ENCODE peak calls at places on chromosomes 16 and 17, in eight cellular contexts. E is fibroblast of the aortic adventitia, C is kidney epithelial cell, G is thoracic aorta, J is brain microvascular endothelial cell, D is cardiac muscle cell, L is lower leg skin, K is BJ. N is an unnamed sample.

GRCh38 chr17:66272699-66273390 is 29.6 kb upstream of the PRKCA start:
- DNase-seq in E (peak), C (peak), G (peak), J (peak), D (no peak), L (no peak), K (peak), N (peak)

GRCh38 chr17:20310481-20310880 is 156.9 kb downstream of the LGALS9B start:
- DNase-seq in E (no peak), C (no peak), G (no peak), J (no peak), D (no peak), L (no peak), K (no peak), N (no peak)

GRCh38 chr16:27539120-27539519 is 10.6 kb downstream of the GTF3C1 start:
- DNase-seq in E (no peak), C (no peak), G (no peak), J (no peak), D (no peak), L (no peak), K (no peak), N (no peak)

GRCh38 chr17:57577751-57578607 is 167.1 kb downstream of the CCDC182 start:
- DNase-seq in E (peak), C (no peak), G (no peak), J (peak), D (no peak), L (peak), K (no peak), N (peak)

GRCh38 chr17:68867759-68868516 is 87.3 kb downstream of the ABCA8 start:
- DNase-seq in E (no peak), C (no peak), G (no peak), J (no peak), D (no peak), L (no peak), K (no peak), N (no peak)

GRCh38 chr16:4505356-4506153 is 29.4 kb downstream of the HMOX2 start:
- DNase-seq in E (no peak), C (no peak), G (no peak), J (no peak), D (no peak), L (no peak), K (no peak), N (no peak)

GRCh38 chr17:12953126-12953525 is 64.7 kb downstream of the ELAC2 start:
- DNase-seq in E (no peak), C (no peak), G (no peak), J (no peak), D (no peak), L (no peak), K (no peak), N (no peak)

GRCh38 chr17:2282297-2282873 is 21.2 kb downstream of the SMG6 start:
- DNase-seq in E (peak), C (no peak), G (no peak), J (peak), D (peak), L (no peak), K (no peak), N (peak)

GRCh38 chr16:86048882-86049585 is 150.1 kb downstream of the IRF8 start:
- DNase-seq in E (no peak), C (no peak), G (no peak), J (no peak), D (no peak), L (no peak), K (no peak), N (no peak)

GRCh38 chr17:82911822-82912221 is 72.0 kb upstream of the ZNF750 start:
- DNase-seq in E (no peak), C (no peak), G (no peak), J (no peak), D (no peak), L (no peak), K (no peak), N (no peak)

GRCh38 chr17:77352996-77353395 is 212.2 kb downstream of the SEC14L1 start:
- DNase-seq in E (no peak), C (no peak), G (no peak), J (no peak), D (no peak), L (peak), K (no peak), N (no peak)

GRCh38 chr17:67289174-67289876 is 44.3 kb upstream of the HELZ start:
- DNase-seq in E (peak), C (no peak), G (peak), J (peak), D (no peak), L (peak), K (no peak), N (peak)

GRCh38 chr17:11486726-11487310 is 111.5 kb upstream of the DNAH9 start:
- DNase-seq in E (no peak), C (no peak), G (no peak), J (no peak), D (no peak), L (no peak), K (no peak), N (no peak)

GRCh38 chr16:62261760-62262159 is 225.5 kb upstream of the CDH8 start:
- DNase-seq in E (no peak), C (no peak), G (no peak), J (no peak), D (no peak), L (no peak), K (no peak), N (no peak)

GRCh38 chr17:76088041-76088867 is 9.3 kb downstream of the ZACN start:
- DNase-seq in E (no peak), C (no peak), G (no peak), J (no peak), D (no peak), L (no peak), K (no peak), N (no peak)

GRCh38 chr16:71482569-71482968 is 6.6 kb downstream of the ZNF19 start:
- DNase-seq in E (no peak), C (no peak), G (no peak), J (no peak), D (no peak), L (no peak), K (no peak), N (no peak)

GRCh38 chr17:38549285-38549684 is 56.5 kb downstream of the SRCIN1 start:
- DNase-seq in E (no peak), C (no peak), G (no peak), J (no peak), D (no peak), L (no peak), K (no peak), N (no peak)

GRCh38 chr16:19432429-19432828 is 14.7 kb downstream of the TMC5 start:
- DNase-seq in E (no peak), C (peak), G (no peak), J (no peak), D (no peak), L (no peak), K (no peak), N (peak)

GRCh38 chr16:30185683-30186421 is 2.5 kb downstream of the CORO1A start:
- DNase-seq in E (no peak), C (no peak), G (no peak), J (no peak), D (no peak), L (no peak), K (no peak), N (no peak)

GRCh38 chr17:44209786-44210341 is 9.6 kb downstream of the UBTF start:
- DNase-seq in E (no peak), C (no peak), G (no peak), J (no peak), D (no peak), L (no peak), K (no peak), N (no peak)

GRCh38 chr17:44602390-44602789 is 45.1 kb downstream of the FZD2 start:
- DNase-seq in E (no peak), C (no peak), G (no peak), J (no peak), D (no peak), L (no peak), K (no peak), N (no peak)

GRCh38 chr17:4229627-4230026 is 34.2 kb downstream of the ANKFY1 start:
- DNase-seq in E (peak), C (no peak), G (peak), J (peak), D (peak), L (peak), K (peak), N (peak)

GRCh38 chr16:79497951-79498350 is 102.6 kb downstream of the MAF start:
- DNase-seq in E (no peak), C (no peak), G (no peak), J (no peak), D (no peak), L (no peak), K (no peak), N (no peak)

GRCh38 chr17:67617304-67617899 is 100.3 kb upstream of the NOL11 start:
- DNase-seq in E (no peak), C (no peak), G (no peak), J (no peak), D (no peak), L (no peak), K (no peak), N (no peak)

GRCh38 chr17:40331743-40332641 is 23.0 kb downstream of the RARA start:
- DNase-seq in E (peak), C (no peak), G (peak), J (no peak), D (no peak), L (no peak), K (no peak), N (peak)

GRCh38 chr17:40180694-40181093 is 3.4 kb downstream of the RAPGEFL1 start:
- DNase-seq in E (no peak), C (no peak), G (no peak), J (no peak), D (no peak), L (peak), K (no peak), N (no peak)

GRCh38 chr16:12439443-12440232 is 364.0 kb downstream of the CPPED1 start:
- DNase-seq in E (no peak), C (no peak), G (no peak), J (no peak), D (no peak), L (no peak), K (no peak), N (no peak)

GRCh38 chr17:3043737-3044365 is 19.6 kb downstream of the OR1D5 start:
- DNase-seq in E (no peak), C (no peak), G (no peak), J (no peak), D (no peak), L (no peak), K (no peak), N (no peak)

GRCh38 chr16:27355610-27356009 is 41.8 kb downstream of the IL4R start:
- DNase-seq in E (peak), C (no peak), G (no peak), J (peak), D (no peak), L (no peak), K (no peak), N (peak)

GRCh38 chr17:32275060-32276042 is 9.7 kb downstream of the RHBDL3 start:
- DNase-seq in E (peak), C (peak), G (no peak), J (peak), D (no peak), L (no peak), K (peak), N (peak)

GRCh38 chr17:38465420-38466345 is 37.4 kb downstream of the ARHGAP23 start:
- DNase-seq in E (peak), C (no peak), G (peak), J (no peak), D (no peak), L (no peak), K (peak), N (peak)

GRCh38 chr17:65305778-65306177 is 168.6 kb downstream of the RGS9 start:
- DNase-seq in E (no peak), C (no peak), G (no peak), J (no peak), D (no peak), L (no peak), K (no peak), N (no peak)

GRCh38 chr16:86827521-86827920 is 249.2 kb downstream of the FOXL1 start:
- DNase-seq in E (no peak), C (no peak), G (no peak), J (no peak), D (no peak), L (no peak), K (no peak), N (no peak)

GRCh38 chr16:10578474-10579316 is 1.7 kb downstream of the EMP2 start:
- DNase-seq in E (peak), C (no peak), G (no peak), J (no peak), D (peak), L (no peak), K (no peak), N (no peak)

GRCh38 chr16:55501549-55502322 is 7.1 kb upstream of the LPCAT2 start:
- DNase-seq in E (no peak), C (no peak), G (no peak), J (no peak), D (no peak), L (no peak), K (no peak), N (no peak)

GRCh38 chr17:50631908-50632571 is 2.6 kb upstream of the ABCC3 start:
- DNase-seq in E (no peak), C (no peak), G (no peak), J (no peak), D (no peak), L (no peak), K (no peak), N (no peak)

DNA sequence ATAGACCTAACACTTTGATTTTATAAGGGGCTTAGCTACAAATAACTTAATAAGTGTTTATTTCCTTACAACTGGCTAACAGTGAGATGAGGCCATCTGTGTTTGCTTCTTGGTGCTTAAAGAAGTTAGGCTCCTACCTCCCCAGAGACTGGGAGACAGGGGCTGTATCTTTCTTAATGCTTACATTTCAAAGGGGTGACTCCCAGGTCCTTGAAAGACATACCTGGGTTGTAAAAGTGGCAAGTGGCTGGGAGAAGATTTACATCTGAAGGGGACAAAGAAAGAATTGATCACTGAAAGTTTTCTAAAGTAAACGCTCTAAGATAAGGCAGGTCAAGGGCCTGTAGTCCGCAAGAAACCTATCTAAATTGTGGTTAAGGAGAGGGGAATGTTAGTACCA is 196.8 kb downstream of the CNTNAP4 start:
- DNase-seq in E (no peak), C (no peak), G (no peak), J (no peak), D (no peak), L (no peak), K (no peak), N (no peak)
- H3K4me3 ChIP-seq in E (no peak), C (no peak), G (no peak), J (no peak), D (no peak), L (no peak), K (no peak), N (no peak)

GRCh38 chr16:68749424-68749823 is 12.3 kb downstream of the CDH1 start:
- DNase-seq in E (no peak), C (no peak), G (no peak), J (no peak), D (no peak), L (no peak), K (no peak), N (no peak)
- TF ChIP-seq CTCF in E (no peak), C (no peak), G (no peak), J (no peak), D (no peak), L (no peak), K (no peak), N (no peak)

GRCh38 chr16:88932929-88933328 is 44.1 kb downstream of the CBFA2T3 start:
- DNase-seq in E (no peak), C (no peak), G (no peak), J (no peak), D (no peak), L (no peak), K (no peak), N (no peak)
- H3K4me3 ChIP-seq in E (no peak), C (no peak), G (no peak), J (no peak), D (no peak), L (no peak), K (no peak), N (no peak)

GRCh38 chr16:50902457-50902856 is 160.6 kb downstream of the CYLD start:
- DNase-seq in E (no peak), C (no peak), G (no peak), J (no peak), D (peak), L (no peak), K (no peak), N (no peak)
- TF ChIP-seq CTCF in E (no peak), C (no peak), G (no peak), J (no peak), D (no peak), L (no peak), K (no peak), N (no peak)

DNA sequence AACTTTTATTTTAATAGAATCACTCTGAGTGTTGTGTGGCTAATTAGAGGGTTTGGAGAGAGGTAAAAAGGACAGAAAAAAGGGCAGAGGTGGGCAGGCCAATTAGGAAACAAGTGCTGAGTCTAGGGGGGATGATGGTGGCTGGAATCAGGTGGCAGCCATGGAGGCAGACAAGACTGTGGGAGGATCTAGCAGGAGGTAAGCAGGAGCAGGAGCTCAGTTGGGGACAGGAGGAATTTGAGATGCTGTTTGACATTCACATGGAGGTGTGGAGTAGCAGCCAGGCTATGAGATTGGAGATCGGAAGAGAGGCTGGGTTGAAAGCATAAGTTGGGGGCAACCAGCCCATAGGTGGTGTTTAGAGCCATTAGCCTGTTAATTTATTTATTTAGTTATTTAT is 3.7 kb upstream of the MT4 start:
- DNase-seq in E (no peak), C (no peak), G (no peak), J (no peak), D (no peak), L (no peak), K (no peak), N (no peak)
- H3K4me3 ChIP-seq in E (no peak), C (no peak), G (no peak), J (no peak), D (no peak), L (no peak), K (no peak), N (no peak)

DNA sequence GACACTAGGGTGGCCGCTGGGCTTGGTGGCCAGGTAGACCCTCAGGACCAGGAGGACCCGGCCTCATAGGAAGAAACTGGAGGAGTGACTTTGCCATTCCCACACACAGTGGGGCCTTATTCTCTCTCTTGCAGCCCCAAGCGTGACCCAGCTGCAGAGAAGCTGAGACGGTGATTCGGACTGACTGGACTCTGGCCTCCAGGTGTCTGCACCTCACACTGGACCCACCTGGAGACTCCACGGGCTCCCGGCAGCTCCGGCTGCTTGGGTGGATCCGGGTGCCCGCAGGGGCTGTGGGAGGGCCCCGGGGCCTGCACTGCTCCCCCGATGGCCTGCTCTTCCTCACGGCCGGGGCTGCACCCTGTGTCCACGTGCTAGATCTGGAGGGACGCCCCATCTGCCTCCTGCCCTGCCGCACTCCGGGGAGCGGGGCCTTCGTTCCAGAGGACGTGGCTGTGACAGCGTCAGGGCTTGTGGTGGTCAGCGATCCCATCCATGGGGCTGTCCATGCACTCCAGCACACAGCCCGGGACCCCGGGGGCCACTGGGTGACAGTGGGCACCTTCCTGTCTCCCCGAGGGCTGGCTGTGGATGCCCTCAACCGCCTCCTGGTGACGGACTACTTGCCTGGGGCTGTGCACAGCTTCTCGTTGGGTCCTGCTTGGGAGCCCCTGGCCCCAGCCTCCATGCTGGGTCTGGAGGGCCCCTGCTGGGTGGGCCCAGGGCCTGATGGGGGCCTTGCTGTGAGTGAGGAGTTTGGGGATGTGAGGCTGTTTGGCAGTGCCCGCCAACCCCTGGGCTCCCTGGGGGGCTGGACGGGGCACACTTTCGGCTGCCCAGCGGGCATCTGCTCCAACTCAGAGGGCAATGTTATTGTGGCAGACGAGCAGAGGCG is 804 bp downstream of the NHLRC4 start:
- DNase-seq in E (no peak), C (no peak), G (no peak), J (no peak), D (no peak), L (no peak), K (no peak), N (no peak)
- TF ChIP-seq CTCF in E (no peak), C (no peak), G (no peak), J (no peak), D (no peak), L (no peak), K (no peak), N (no peak)

GRCh38 chr17:7563115-7563869 is 1.6 kb downstream of the SENP3 start:
- DNase-seq in E (no peak), C (no peak), G (no peak), J (no peak), D (no peak), L (no peak), K (no peak), N (no peak)
- H3K4me3 ChIP-seq in E (peak), C (peak), G (peak), J (peak), D (peak), L (no peak), K (peak), N (peak)

GRCh38 chr16:51337662-51338061 is 186.6 kb upstream of the SALL1 start:
- DNase-seq in E (no peak), C (no peak), G (no peak), J (no peak), D (no peak), L (no peak), K (no peak), N (no peak)
- TF ChIP-seq CTCF in E (peak), C (peak), G (no peak), J (peak), D (peak), L (no peak), K (peak), N (peak)

GRCh38 chr17:29731589-29731929 is 108.8 kb upstream of the CORO6 start:
- DNase-seq in E (no peak), C (no peak), G (no peak), J (no peak), D (no peak), L (no peak), K (no peak), N (no peak)

GRCh38 chr17:29732613-29733012 is 109.9 kb upstream of the CORO6 start:
- DNase-seq in E (no peak), C (peak), G (no peak), J (peak), D (peak), L (no peak), K (no peak), N (peak)

GRCh38 chr17:29732209-29732608 is 109.5 kb upstream of the CORO6 start:
- DNase-seq in E (no peak), C (no peak), G (no peak), J (no peak), D (no peak), L (no peak), K (no peak), N (no peak)

GRCh38 chr17:29733151-29733550 is 110.4 kb upstream of the CORO6 start:
- DNase-seq in E (peak), C (no peak), G (no peak), J (no peak), D (no peak), L (no peak), K (no peak), N (peak)

GRCh38 chr17:29734640-29735039 is 111.9 kb upstream of the CORO6 start:
- DNase-seq in E (no peak), C (no peak), G (no peak), J (no peak), D (no peak), L (no peak), K (no peak), N (no peak)
- H3K4me3 ChIP-seq in E (no peak), C (no peak), G (no peak), J (no peak), D (no peak), L (no peak), K (no peak), N (no peak)

N was measured in fibroblast of pulmonary artery.